ENCODE peak calls at places on chromosome 21, in eight cellular contexts. X is CD8-positive, alpha-beta T cell; P is ovary; H is AG04450; F is heart right ventricle; Q is cardiac muscle cell; D is colonic mucosa; C is RWPE2. V is an unnamed sample.

GRCh38 chr21:36784942-36785341 is 86.0 kb downstream of the SIM2 start:
- DNase-seq in X (no peak), P (no peak), H (no peak), F (peak; percentile 57), Q (no peak), D (no peak), C (no peak), V (peak; percentile 58)

GRCh38 chr21:28427356-28428022 is 565.2 kb downstream of the LTN1 start:
- DNase-seq in X (no peak), P (no peak), H (no peak), F (no peak), Q (peak; percentile 47), D (no peak), C (no peak), V (peak; percentile 15)

GRCh38 chr21:34080693-34081092 is 7.3 kb downstream of the MRPS6 start:
- DNase-seq in X (no peak), P (no peak), H (no peak), F (no peak), Q (no peak), D (no peak), C (no peak), V (no peak)

GRCh38 chr21:43299441-43300277 is 127.3 kb downstream of the SIK1 start:
- DNase-seq in X (no peak), P (peak; percentile 69), H (no peak), F (no peak), Q (no peak), D (no peak), C (peak; percentile 55), V (no peak)

GRCh38 chr21:25938673-25939395 is 204.1 kb downstream of the GABPA start:
- DNase-seq in X (no peak), P (no peak), H (no peak), F (peak; percentile 36), Q (peak; percentile 42), D (no peak), C (no peak), V (peak; percentile 47)

GRCh38 chr21:45979141-45979631 is 2.4 kb upstream of the COL6A1 start:
- DNase-seq in X (no peak), P (peak; percentile 60), H (no peak), F (no peak), Q (no peak), D (no peak), C (peak; percentile 49), V (no peak)

GRCh38 chr21:26070822-26071425 is 99.6 kb downstream of the APP start:
- DNase-seq in X (peak; percentile 5), P (peak; percentile 56), H (no peak), F (peak; percentile 38), Q (peak; percentile 71), D (peak; percentile 40), C (no peak), V (peak; percentile 29)

GRCh38 chr21:38236232-38236631 is 20.6 kb upstream of the KCNJ15 start:
- DNase-seq in X (no peak), P (no peak), H (no peak), F (no peak), Q (no peak), D (no peak), C (no peak), V (peak; percentile 49)

GRCh38 chr21:23936224-23936623 is 1671.1 kb downstream of the MRPL39 start:
- DNase-seq in X (no peak), P (no peak), H (peak; percentile 27), F (no peak), Q (peak; percentile 4), D (no peak), C (no peak), V (no peak)

GRCh38 chr21:39232926-39233325 is 49.7 kb upstream of the PSMG1 start:
- DNase-seq in X (no peak), P (no peak), H (no peak), F (no peak), Q (peak; percentile 9), D (no peak), C (no peak), V (no peak)

GRCh38 chr21:45157932-45158331 is 83.6 kb downstream of the ADARB1 start:
- DNase-seq in X (no peak), P (no peak), H (no peak), F (no peak), Q (no peak), D (peak; percentile 6), C (no peak), V (no peak)

GRCh38 chr21:7917729-7918128 is 2603.7 kb upstream of the TPTE start:
- DNase-seq in X (no peak), P (no peak), H (no peak), F (no peak), Q (no peak), D (no peak), C (no peak), V (peak; percentile 32)

GRCh38 chr21:26154776-26155175 is 15.8 kb downstream of the APP start:
- DNase-seq in X (no peak), P (no peak), H (no peak), F (no peak), Q (no peak), D (no peak), C (no peak), V (no peak)

GRCh38 chr21:14753069-14753465 is 207.0 kb upstream of the SAMSN1 start:
- DNase-seq in X (no peak), P (no peak), H (no peak), F (no peak), Q (no peak), D (no peak), C (no peak), V (no peak)

GRCh38 chr21:43712268-43712942 is 6.5 kb upstream of the PDXK start:
- DNase-seq in X (no peak), P (no peak), H (no peak), F (no peak), Q (no peak), D (peak; percentile 90), C (peak; percentile 88), V (peak; percentile 90)

GRCh38 chr21:16179732-16180131 is 449.9 kb downstream of the USP25 start:
- DNase-seq in X (no peak), P (no peak), H (no peak), F (no peak), Q (no peak), D (no peak), C (no peak), V (no peak)

GRCh38 chr21:45508607-45509565 is 33.4 kb downstream of the SLC19A1 start:
- DNase-seq in X (no peak), P (peak; percentile 17), H (no peak), F (no peak), Q (no peak), D (no peak), C (peak; percentile 51), V (no peak)

GRCh38 chr21:45326169-45326833 is 38.6 kb upstream of the POFUT2 start:
- DNase-seq in X (no peak), P (no peak), H (no peak), F (no peak), Q (peak; percentile 68), D (no peak), C (peak; percentile 51), V (no peak)

GRCh38 chr21:30044447-30045064 is 104.8 kb upstream of the GRIK1 start:
- DNase-seq in X (no peak), P (no peak), H (no peak), F (peak; percentile 6), Q (peak; percentile 42), D (peak; percentile 18), C (no peak), V (peak; percentile 28)

GRCh38 chr21:41316200-41316599 is 401 bp upstream of the FAM3B start:
- DNase-seq in X (no peak), P (no peak), H (no peak), F (no peak), Q (no peak), D (no peak), C (no peak), V (no peak)

GRCh38 chr21:41313765-41314164 is 2.8 kb upstream of the FAM3B start:
- DNase-seq in X (no peak), P (no peak), H (no peak), F (no peak), Q (no peak), D (no peak), C (no peak), V (no peak)

GRCh38 chr21:41317458-41317857 is 857 bp downstream of the FAM3B start:
- DNase-seq in X (no peak), P (no peak), H (no peak), F (no peak), Q (no peak), D (no peak), C (no peak), V (no peak)

GRCh38 chr21:41316641-41317392 is at the start of gene FAM3B:
- DNase-seq in X (no peak), P (no peak), H (no peak), F (no peak), Q (no peak), D (no peak), C (no peak), V (no peak)

DNA sequence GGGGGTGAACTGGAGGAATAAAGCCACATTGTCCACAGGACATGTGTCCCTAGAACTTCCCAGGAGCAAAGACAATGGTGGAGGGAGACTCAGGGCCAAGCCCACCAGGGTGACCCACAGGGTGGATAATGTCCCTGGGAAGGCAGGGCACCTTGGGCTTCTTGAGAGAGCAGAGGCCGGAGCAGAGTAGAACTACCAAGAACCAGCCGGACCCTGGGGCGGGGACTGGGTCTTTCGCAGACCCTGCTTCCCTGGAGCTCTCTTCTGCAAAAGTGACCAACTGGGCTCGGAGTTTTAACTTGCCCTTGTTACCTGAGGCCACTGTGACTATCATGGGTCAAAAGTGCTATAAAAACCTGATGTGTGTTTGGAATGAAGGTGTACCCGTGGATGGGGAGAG is 875 bp upstream of the FAM3B start:
- DNase-seq in X (no peak), P (no peak), H (no peak), F (no peak), Q (no peak), D (no peak), C (no peak), V (no peak)
- H3K4me3 ChIP-seq in X (no peak overlapping the region), P (no peak overlapping the region), H (no peak overlapping the region), F (no peak overlapping the region), Q (no peak overlapping the region), D (no peak overlapping the region), C (no peak overlapping the region), V (no peak overlapping the region)

GRCh38 chr21:33031562-33031961 is 5.8 kb downstream of the OLIG2 start:
- DNase-seq in X (no peak), P (no peak), H (no peak), F (no peak), Q (no peak), D (no peak), C (no peak), V (no peak)
- H3K27me3 ChIP-seq in X (peaks cover 30% of the 10 kb centered on the region), P (peaks cover 3% of the 10 kb centered on the region), H (peaks cover 78% of the 10 kb centered on the region), F (peaks cover 100% of the 10 kb centered on the region), Q (peaks cover 100% of the 10 kb centered on the region), D (peaks cover 66% of the 10 kb centered on the region), C (peaks cover 88% of the 10 kb centered on the region), V (peaks cover 72% of the 10 kb centered on the region)

GRCh38 chr21:17796037-17796403 is 23.1 kb downstream of the C21orf91 start:
- DNase-seq in X (no peak), P (no peak), H (no peak), F (no peak), Q (no peak), D (no peak), C (no peak), V (no peak)
- H3K4me3 ChIP-seq in X (no peak overlapping the region), P (no peak overlapping the region), H (no peak overlapping the region), F (no peak overlapping the region), Q (no peak overlapping the region), D (no peak overlapping the region), C (no peak overlapping the region), V (no peak overlapping the region)

GRCh38 chr21:32410291-32410690 is 2.2 kb upstream of the EVA1C start:
- DNase-seq in X (no peak), P (peak; percentile 62), H (no peak), F (no peak), Q (peak; percentile 55), D (no peak), C (no peak), V (no peak)
- H3K27me3 ChIP-seq in X (no peaks in the 10 kb centered on the region), P (no peaks in the 10 kb centered on the region), H (no peaks in the 10 kb centered on the region), F (no peaks in the 10 kb centered on the region), Q (peaks cover 71% of the 10 kb centered on the region), D (no peaks in the 10 kb centered on the region), C (no peaks in the 10 kb centered on the region), V (no peaks in the 10 kb centered on the region)

GRCh38 chr21:35342440-35342839 is 293.3 kb upstream of the RUNX1 start:
- DNase-seq in X (no peak), P (no peak), H (no peak), F (no peak), Q (no peak), D (no peak), C (no peak), V (peak; percentile 16)
- H3K4me3 ChIP-seq in X (no peak overlapping the region), P (no peak overlapping the region), H (no peak overlapping the region), F (no peak overlapping the region), Q (no peak overlapping the region), D (no peak overlapping the region), C (no peak overlapping the region), V (no peak overlapping the region)